ENCODE peak calls at places on chromosomes 2 and 18, in four cellular contexts. One of them, this sample, is unnamed.

GRCh38 chr2:233108611-233109490 is 48.7 kb downstream of the INPP5D start:
- ATAC-seq in body of pancreas: no peak
- ATAC-seq in activated CD8-positive, alpha-beta T cell treated with anti-CD3 and anti-CD28 coated beads for 36 hours: peak
- ATAC-seq in CD8-positive, alpha-beta T cell: peak
- ATAC-seq in this sample: peak

GRCh38 chr2:149383340-149383739 is 53.0 kb downstream of the LYPD6 start:
- ATAC-seq in body of pancreas: peak
- ATAC-seq in activated CD8-positive, alpha-beta T cell treated with anti-CD3 and anti-CD28 coated beads for 36 hours: no peak
- ATAC-seq in CD8-positive, alpha-beta T cell: no peak
- ATAC-seq in this sample: peak

GRCh38 chr18:48887294-48887904 is 63.4 kb downstream of the SMAD7 start:
- ATAC-seq in body of pancreas: no peak
- ATAC-seq in activated CD8-positive, alpha-beta T cell treated with anti-CD3 and anti-CD28 coated beads for 36 hours: no peak
- ATAC-seq in CD8-positive, alpha-beta T cell: no peak
- ATAC-seq in this sample: no peak

GRCh38 chr2:71150082-71150816 is 19.8 kb downstream of the MPHOSPH10 start:
- ATAC-seq in body of pancreas: no peak
- ATAC-seq in activated CD8-positive, alpha-beta T cell treated with anti-CD3 and anti-CD28 coated beads for 36 hours: no peak
- ATAC-seq in CD8-positive, alpha-beta T cell: no peak
- ATAC-seq in this sample: no peak

GRCh38 chr2:20930928-20931327 is 108.0 kb upstream of the LDAH start:
- ATAC-seq in body of pancreas: no peak
- ATAC-seq in activated CD8-positive, alpha-beta T cell treated with anti-CD3 and anti-CD28 coated beads for 36 hours: no peak
- ATAC-seq in CD8-positive, alpha-beta T cell: no peak
- ATAC-seq in this sample: no peak

GRCh38 chr2:43944915-43945314 is 50.9 kb downstream of the LRPPRC start:
- ATAC-seq in body of pancreas: no peak
- ATAC-seq in activated CD8-positive, alpha-beta T cell treated with anti-CD3 and anti-CD28 coated beads for 36 hours: no peak
- ATAC-seq in CD8-positive, alpha-beta T cell: no peak
- ATAC-seq in this sample: no peak

GRCh38 chr2:147663153-147663961 is 181.5 kb upstream of the ACVR2A start:
- ATAC-seq in body of pancreas: no peak
- ATAC-seq in activated CD8-positive, alpha-beta T cell treated with anti-CD3 and anti-CD28 coated beads for 36 hours: peak
- ATAC-seq in CD8-positive, alpha-beta T cell: peak
- ATAC-seq in this sample: peak

GRCh38 chr2:143730155-143730949 is 601.1 kb downstream of the ARHGAP15 start:
- ATAC-seq in body of pancreas: no peak
- ATAC-seq in activated CD8-positive, alpha-beta T cell treated with anti-CD3 and anti-CD28 coated beads for 36 hours: peak
- ATAC-seq in CD8-positive, alpha-beta T cell: peak
- ATAC-seq in this sample: peak

GRCh38 chr2:1855150-1855549 is 110.8 kb upstream of the PXDN start:
- ATAC-seq in body of pancreas: no peak
- ATAC-seq in activated CD8-positive, alpha-beta T cell treated with anti-CD3 and anti-CD28 coated beads for 36 hours: no peak
- ATAC-seq in CD8-positive, alpha-beta T cell: no peak
- ATAC-seq in this sample: no peak

GRCh38 chr2:148582679-148583511 is 61.7 kb upstream of the EPC2 start:
- ATAC-seq in body of pancreas: no peak
- ATAC-seq in activated CD8-positive, alpha-beta T cell treated with anti-CD3 and anti-CD28 coated beads for 36 hours: no peak
- ATAC-seq in CD8-positive, alpha-beta T cell: no peak
- ATAC-seq in this sample: no peak

GRCh38 chr18:29501952-29502351 is 1325.0 kb upstream of the CDH2 start:
- ATAC-seq in body of pancreas: no peak
- ATAC-seq in activated CD8-positive, alpha-beta T cell treated with anti-CD3 and anti-CD28 coated beads for 36 hours: no peak
- ATAC-seq in CD8-positive, alpha-beta T cell: no peak
- ATAC-seq in this sample: no peak

GRCh38 chr18:22057908-22058527 is 111.4 kb upstream of the GATA6 start:
- ATAC-seq in body of pancreas: peak
- ATAC-seq in activated CD8-positive, alpha-beta T cell treated with anti-CD3 and anti-CD28 coated beads for 36 hours: no peak
- ATAC-seq in CD8-positive, alpha-beta T cell: no peak
- ATAC-seq in this sample: no peak

GRCh38 chr2:120435671-120436459 is 89.9 kb downstream of the INHBB start:
- ATAC-seq in body of pancreas: no peak
- ATAC-seq in activated CD8-positive, alpha-beta T cell treated with anti-CD3 and anti-CD28 coated beads for 36 hours: no peak
- ATAC-seq in CD8-positive, alpha-beta T cell: no peak
- ATAC-seq in this sample: no peak

GRCh38 chr2:234976479-234977227 is 24.8 kb downstream of the SH3BP4 start:
- ATAC-seq in body of pancreas: no peak
- ATAC-seq in activated CD8-positive, alpha-beta T cell treated with anti-CD3 and anti-CD28 coated beads for 36 hours: no peak
- ATAC-seq in CD8-positive, alpha-beta T cell: no peak
- ATAC-seq in this sample: no peak

GRCh38 chr2:197140045-197140444 is 170.5 kb downstream of the ANKRD44 start:
- ATAC-seq in body of pancreas: no peak
- ATAC-seq in activated CD8-positive, alpha-beta T cell treated with anti-CD3 and anti-CD28 coated beads for 36 hours: peak
- ATAC-seq in CD8-positive, alpha-beta T cell: peak
- ATAC-seq in this sample: no peak

GRCh38 chr2:222283634-222284033 is 15.2 kb downstream of the PAX3 start:
- ATAC-seq in body of pancreas: no peak
- ATAC-seq in activated CD8-positive, alpha-beta T cell treated with anti-CD3 and anti-CD28 coated beads for 36 hours: no peak
- ATAC-seq in CD8-positive, alpha-beta T cell: no peak
- ATAC-seq in this sample: no peak

GRCh38 chr2:127776122-127776780 is 34.7 kb downstream of the WDR33 start:
- ATAC-seq in body of pancreas: no peak
- ATAC-seq in activated CD8-positive, alpha-beta T cell treated with anti-CD3 and anti-CD28 coated beads for 36 hours: no peak
- ATAC-seq in CD8-positive, alpha-beta T cell: no peak
- ATAC-seq in this sample: no peak

GRCh38 chr2:189498205-189498604 is 56.9 kb downstream of the WDR75 start:
- ATAC-seq in body of pancreas: no peak
- ATAC-seq in activated CD8-positive, alpha-beta T cell treated with anti-CD3 and anti-CD28 coated beads for 36 hours: no peak
- ATAC-seq in CD8-positive, alpha-beta T cell: no peak
- ATAC-seq in this sample: no peak

GRCh38 chr18:49359732-49360444 is 100.6 kb downstream of the DYM start:
- ATAC-seq in body of pancreas: peak
- ATAC-seq in activated CD8-positive, alpha-beta T cell treated with anti-CD3 and anti-CD28 coated beads for 36 hours: peak
- ATAC-seq in CD8-positive, alpha-beta T cell: no peak
- ATAC-seq in this sample: peak

GRCh38 chr2:172428841-172429173 is 1.4 kb downstream of the ITGA6 start:
- ATAC-seq in body of pancreas: no peak
- ATAC-seq in activated CD8-positive, alpha-beta T cell treated with anti-CD3 and anti-CD28 coated beads for 36 hours: no peak
- ATAC-seq in CD8-positive, alpha-beta T cell: no peak
- ATAC-seq in this sample: no peak

GRCh38 chr2:159111346-159111922 is 143.0 kb downstream of the TANC1 start:
- ATAC-seq in body of pancreas: no peak
- ATAC-seq in activated CD8-positive, alpha-beta T cell treated with anti-CD3 and anti-CD28 coated beads for 36 hours: no peak
- ATAC-seq in CD8-positive, alpha-beta T cell: no peak
- ATAC-seq in this sample: no peak

GRCh38 chr2:233728723-233729301 is at the start of gene UGT1A3:
- ATAC-seq in body of pancreas: no peak
- ATAC-seq in activated CD8-positive, alpha-beta T cell treated with anti-CD3 and anti-CD28 coated beads for 36 hours: no peak
- ATAC-seq in CD8-positive, alpha-beta T cell: no peak
- ATAC-seq in this sample: no peak

GRCh38 chr2:241571821-241572620 is 13.5 kb downstream of the BOK start:
- ATAC-seq in body of pancreas: no peak
- ATAC-seq in activated CD8-positive, alpha-beta T cell treated with anti-CD3 and anti-CD28 coated beads for 36 hours: no peak
- ATAC-seq in CD8-positive, alpha-beta T cell: no peak
- ATAC-seq in this sample: no peak

GRCh38 chr2:30807249-30807648 is at the start of gene CAPN13:
- ATAC-seq in body of pancreas: peak
- ATAC-seq in activated CD8-positive, alpha-beta T cell treated with anti-CD3 and anti-CD28 coated beads for 36 hours: no peak
- ATAC-seq in CD8-positive, alpha-beta T cell: no peak
- ATAC-seq in this sample: no peak

This sample was measured in activated T-helper 17 cell treated with anti-CD3 and anti-CD28 coated beads, Interleukin-2, amount 50 U/mL, for 72 hours.